ENCODE peak calls at places on chromosomes 7 and 10, in eight cellular contexts. E, V, Q, U, M, X, O and Y are unnamed samples.
A peak's percentile ranks its signal among the peaks of the same experiment; 100 is the strongest.

GRCh38 chr10:23106508-23106907 is 11.1 kb downstream of the MSRB2 start:
- DNase-seq in E (no peak), V (no peak), Q (no peak), U (no peak), M (no peak), X (no peak), O (no peak), Y (no peak)

GRCh38 chr7:12643644-12644043 is 43.8 kb upstream of the ARL4A start:
- DNase-seq in E (no peak), V (no peak), Q (no peak), U (no peak), M (no peak), X (no peak), O (no peak), Y (no peak)

GRCh38 chr7:5396999-5397656 is 26.5 kb downstream of the TNRC18 start:
- DNase-seq in E (peak; percentile 21), V (no peak), Q (peak; percentile 92), U (peak; percentile 99), M (peak; percentile 95), X (peak; percentile 89), O (peak; percentile 77), Y (peak; percentile 95)

GRCh38 chr7:17304926-17305325 is 6.5 kb downstream of the AHR start:
- DNase-seq in E (peak; percentile 94), V (no peak), Q (no peak), U (no peak), M (no peak), X (no peak), O (no peak), Y (no peak)

GRCh38 chr7:159195926-159196325 is 51.3 kb upstream of the VIPR2 start:
- DNase-seq in E (no peak), V (no peak), Q (no peak), U (no peak), M (peak; percentile 53), X (no peak), O (no peak), Y (no peak)

GRCh38 chr7:26061340-26062239 is 90.4 kb upstream of the NFE2L3 start:
- DNase-seq in E (peak; percentile 49), V (peak; percentile 71), Q (peak; percentile 84), U (no peak), M (no peak), X (peak; percentile 74), O (peak; percentile 37), Y (no peak)

GRCh38 chr10:59895629-59896116 is 10.7 kb downstream of the CCDC6 start:
- DNase-seq in E (no peak), V (peak; percentile 53), Q (peak; percentile 47), U (no peak), M (no peak), X (no peak), O (no peak), Y (no peak)

GRCh38 chr7:121547341-121548092 is 151.4 kb upstream of the FAM3C start:
- DNase-seq in E (peak; percentile 67), V (peak; percentile 62), Q (no peak), U (no peak), M (no peak), X (no peak), O (no peak), Y (no peak)

GRCh38 chr10:27235706-27236105 is 4.9 kb downstream of the ACBD5 start:
- DNase-seq in E (no peak), V (no peak), Q (no peak), U (no peak), M (no peak), X (no peak), O (no peak), Y (no peak)

GRCh38 chr7:38872202-38872601 is 36.8 kb downstream of the VPS41 start:
- DNase-seq in E (no peak), V (no peak), Q (no peak), U (no peak), M (no peak), X (no peak), O (no peak), Y (no peak)

GRCh38 chr10:31602541-31603244 is 283.7 kb downstream of the ZEB1 start:
- DNase-seq in E (peak; percentile 39), V (no peak), Q (peak; percentile 58), U (peak; percentile 81), M (peak; percentile 95), X (peak; percentile 75), O (no peak), Y (peak; percentile 95)

GRCh38 chr7:47034180-47034579 is 547.7 kb downstream of the TNS3 start:
- DNase-seq in E (no peak), V (no peak), Q (no peak), U (no peak), M (no peak), X (no peak), O (no peak), Y (no peak)

GRCh38 chr7:35716038-35716803 is 21.3 kb upstream of the HERPUD2 start:
- DNase-seq in E (peak; percentile 36), V (no peak), Q (no peak), U (no peak), M (no peak), X (no peak), O (no peak), Y (no peak)

GRCh38 chr10:100006241-100006886 is 3.4 kb downstream of the DNMBP start:
- DNase-seq in E (peak; percentile 93), V (no peak), Q (no peak), U (no peak), M (no peak), X (no peak), O (peak; percentile 55), Y (no peak)

GRCh38 chr10:94361161-94361794 is 1.5 kb downstream of the NOC3L start:
- DNase-seq in E (peak; percentile 51), V (no peak), Q (peak; percentile 26), U (no peak), M (no peak), X (peak; percentile 67), O (peak; percentile 16), Y (no peak)

GRCh38 chr10:129329375-129330040 is 137.5 kb upstream of the MGMT start:
- DNase-seq in E (no peak), V (no peak), Q (no peak), U (no peak), M (peak; percentile 72), X (no peak), O (no peak), Y (no peak)

GRCh38 chr7:36749282-36749960 is 25.1 kb upstream of the AOAH start:
- DNase-seq in E (no peak), V (no peak), Q (no peak), U (no peak), M (no peak), X (no peak), O (no peak), Y (no peak)

GRCh38 chr10:112898540-112899395 is 51.3 kb upstream of the TCF7L2 start:
- DNase-seq in E (peak; percentile 35), V (no peak), Q (peak; percentile 71), U (no peak), M (no peak), X (no peak), O (no peak), Y (no peak)

GRCh38 chr10:104614245-104614831 is 26.8 kb upstream of the SORCS3 start:
- DNase-seq in E (no peak), V (peak; percentile 60), Q (no peak), U (no peak), M (peak; percentile 57), X (no peak), O (no peak), Y (no peak)

GRCh38 chr7:95781967-95782586 is 9.7 kb downstream of the DYNC1I1 start:
- DNase-seq in E (no peak), V (no peak), Q (no peak), U (no peak), M (no peak), X (no peak), O (no peak), Y (no peak)

GRCh38 chr7:30916255-30916654 is 4.6 kb downstream of the AQP1 start:
- DNase-seq in E (no peak), V (no peak), Q (no peak), U (no peak), M (no peak), X (no peak), O (no peak), Y (no peak)

GRCh38 chr7:30917216-30917893 is 5.7 kb downstream of the AQP1 start:
- DNase-seq in E (no peak), V (no peak), Q (no peak), U (no peak), M (no peak), X (no peak), O (no peak), Y (no peak)

GRCh38 chr7:30914611-30915601 is 3.3 kb downstream of the AQP1 start:
- DNase-seq in E (no peak), V (peak; percentile 94), Q (no peak), U (no peak), M (no peak), X (no peak), O (no peak), Y (no peak)

GRCh38 chr7:30916767-30917166 is 5.1 kb downstream of the AQP1 start:
- DNase-seq in E (no peak), V (no peak), Q (no peak), U (no peak), M (no peak), X (no peak), O (no peak), Y (no peak)

GRCh38 chr7:30915751-30916150 is 4.1 kb downstream of the AQP1 start:
- DNase-seq in E (no peak), V (no peak), Q (no peak), U (no peak), M (no peak), X (no peak), O (no peak), Y (no peak)
- H3K4me3 ChIP-seq in E (no peak overlapping the region), V (peak overlapping the region; percentile 5), Q (no peak overlapping the region), U (no peak overlapping the region), M (peak overlapping the region; percentile 65), X (peak overlapping the region; percentile 55), O (no peak overlapping the region), Y (peak overlapping the region; percentile 36)

DNA sequence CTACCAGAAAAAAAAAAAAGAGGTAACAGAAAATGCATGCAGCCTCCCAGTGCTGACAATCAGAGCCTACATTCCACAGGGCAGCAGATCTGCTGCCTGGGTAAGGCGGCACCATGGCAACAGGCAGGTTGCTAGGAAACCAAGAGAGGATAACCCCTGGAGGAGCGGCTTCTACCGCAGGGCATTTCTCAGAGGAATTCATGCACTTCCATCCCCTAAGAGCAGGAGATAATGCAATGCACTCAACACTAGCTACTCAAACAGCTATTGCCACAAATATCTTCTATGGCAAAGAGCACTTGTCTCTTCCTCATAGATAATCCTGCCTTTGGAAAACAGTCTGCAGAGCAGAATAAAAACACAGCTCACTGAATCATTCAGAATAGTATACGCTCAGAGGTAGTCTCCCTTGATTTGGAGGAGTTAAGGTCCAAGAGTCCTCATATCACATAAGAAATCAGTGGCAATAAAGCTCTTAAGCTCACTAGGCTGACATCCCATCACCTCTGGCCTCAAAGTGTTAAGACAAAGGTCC is 10.8 kb downstream of the PSAP start:
- DNase-seq in E (peak; percentile 63), V (no peak), Q (peak; percentile 66), U (no peak), M (no peak), X (no peak), O (no peak), Y (no peak)
- TF ChIP-seq POLR2AphosphoS5 in E (no peak), V (no peak), Q (no peak), U (no peak), M (no peak), X (no peak), O (no peak), Y (no peak)

GRCh38 chr7:150432915-150433892 is 17.2 kb upstream of the GIMAP8 start:
- DNase-seq in E (no peak), V (no peak), Q (peak; percentile 25), U (no peak), M (no peak), X (no peak), O (peak; percentile 66), Y (peak; percentile 45)
- TF ChIP-seq POLR2A in E (no peak), V (no peak), Q (no peak), U (no peak), M (no peak), X (no peak), O (peak; percentile 84), Y (no peak)

GRCh38 chr7:133252506-133252857 is 396 bp upstream of the EXOC4 start:
- DNase-seq in E (no peak), V (no peak), Q (no peak), U (no peak), M (no peak), X (no peak), O (no peak), Y (no peak)
- H3K4me3 ChIP-seq in E (peak overlapping the region; percentile 94), V (no peak overlapping the region), Q (no peak overlapping the region), U (peak overlapping the region; percentile 69), M (peak overlapping the region; percentile 98), X (peak overlapping the region; percentile 86), O (peak overlapping the region; percentile 31), Y (peak overlapping the region; percentile 85)